ENCODE peak calls at places on chromosomes 7 and 10, in five cellular contexts. A is colonic mucosa, H is left ventricle myocardium inferior, B is neural progenitor cell, W is psoas muscle. P is an unnamed sample.

GRCh38 chr10:16995867-16996529 is 133.6 kb downstream of the CUBN start:
- DNase-seq in A (no peak), H (no peak), B (peak), W (no peak), P (no peak)

GRCh38 chr7:134954197-134955082 is 31.9 kb upstream of the AGBL3 start:
- DNase-seq in A (no peak), H (no peak), B (peak), W (no peak), P (no peak)

GRCh38 chr7:9407816-9408215 is 974.4 kb downstream of the NXPH1 start:
- DNase-seq in A (no peak), H (no peak), B (no peak), W (no peak), P (peak)

GRCh38 chr10:25300073-25300472 is 125.3 kb downstream of the GPR158 start:
- DNase-seq in A (no peak), H (no peak), B (peak), W (no peak), P (no peak)

GRCh38 chr10:14362098-14362497 is 31.4 kb upstream of the FRMD4A start:
- DNase-seq in A (no peak), H (no peak), B (no peak), W (no peak), P (no peak)

GRCh38 chr7:80225361-80225760 is 90.7 kb downstream of the GNAI1 start:
- DNase-seq in A (no peak), H (no peak), B (no peak), W (no peak), P (no peak)

GRCh38 chr10:96133135-96133534 is 3.0 kb downstream of the ZNF518A start:
- DNase-seq in A (no peak), H (no peak), B (no peak), W (no peak), P (no peak)

GRCh38 chr7:117912421-117912820 is 39.2 kb upstream of the CTTNBP2 start:
- DNase-seq in A (no peak), H (no peak), B (no peak), W (no peak), P (no peak)

GRCh38 chr10:3173173-3173878 is 744 bp upstream of the PITRM1 start:
- DNase-seq in A (peak), H (peak), B (no peak), W (no peak), P (peak)

GRCh38 chr10:76168437-76168836 is 737.0 kb downstream of the LRMDA start:
- DNase-seq in A (no peak), H (no peak), B (no peak), W (no peak), P (no peak)

GRCh38 chr7:120218702-120219101 is 54.3 kb upstream of the KCND2 start:
- DNase-seq in A (peak), H (no peak), B (no peak), W (peak), P (no peak)

GRCh38 chr7:37571806-37572205 is 111.8 kb upstream of the GPR141 start:
- DNase-seq in A (no peak), H (no peak), B (no peak), W (no peak), P (no peak)

GRCh38 chr7:37570145-37570544 is 113.4 kb upstream of the GPR141 start:
- DNase-seq in A (no peak), H (no peak), B (no peak), W (no peak), P (no peak)
- H3K27ac ChIP-seq in A (no peak), H (no peak), B (no peak), W (no peak), P (no peak)

GRCh38 chr10:119611433-119611832 is 14.7 kb upstream of the TIAL1 start:
- DNase-seq in A (no peak), H (no peak), B (no peak), W (no peak), P (no peak)

DNA sequence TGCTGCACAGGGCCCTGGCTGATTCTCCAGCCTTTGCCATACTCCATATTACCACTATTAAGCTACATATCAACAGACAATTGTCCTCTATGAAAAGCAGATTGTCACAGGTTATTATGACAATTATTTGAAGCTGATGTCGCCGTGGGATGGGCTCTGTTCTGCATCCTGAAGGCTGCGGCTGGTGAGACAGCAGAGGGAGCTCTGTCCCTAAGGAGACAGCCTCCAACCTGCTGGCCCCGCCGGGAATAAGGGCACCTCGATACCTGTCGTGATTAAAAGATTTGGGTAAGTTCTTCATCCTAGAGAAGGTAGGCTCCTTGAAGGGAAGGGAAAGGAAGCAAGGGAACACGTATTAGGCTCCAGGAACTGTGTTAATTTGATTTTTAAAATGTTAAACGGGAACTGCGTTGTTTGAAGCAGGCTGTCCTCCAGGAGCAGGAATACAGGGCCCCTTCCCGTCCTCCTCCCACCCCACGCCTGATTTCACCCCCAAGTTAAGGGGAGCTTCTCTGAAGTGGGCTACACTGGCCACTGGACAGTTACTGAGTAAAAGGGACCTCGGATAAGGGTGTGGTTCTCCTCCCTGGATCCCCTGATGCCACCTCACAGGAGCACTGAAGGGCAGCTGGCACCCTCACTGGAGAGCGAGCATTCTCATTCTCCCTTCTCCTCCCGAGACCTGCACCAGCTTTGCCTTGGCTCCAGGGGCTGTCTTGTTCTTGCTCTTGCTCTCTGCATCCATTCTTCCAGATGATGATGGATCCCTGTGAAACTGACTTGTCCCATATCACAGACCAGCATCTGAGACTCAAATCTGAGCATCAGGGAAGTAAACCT is 11.8 kb upstream of the TIAL1 start:
- DNase-seq in A (peak), H (peak), B (peak), W (peak), P (peak)
- H3K4me3 ChIP-seq in A (no peak), H (no peak), B (no peak), W (peak), P (no peak)

GRCh38 chr7:108014200-108014599 is 11.2 kb upstream of the LAMB1 start:
- DNase-seq in A (no peak), H (no peak), B (no peak), W (no peak), P (peak)
- H3K27ac ChIP-seq in A (no peak), H (no peak), B (no peak), W (no peak), P (peak)

DNA sequence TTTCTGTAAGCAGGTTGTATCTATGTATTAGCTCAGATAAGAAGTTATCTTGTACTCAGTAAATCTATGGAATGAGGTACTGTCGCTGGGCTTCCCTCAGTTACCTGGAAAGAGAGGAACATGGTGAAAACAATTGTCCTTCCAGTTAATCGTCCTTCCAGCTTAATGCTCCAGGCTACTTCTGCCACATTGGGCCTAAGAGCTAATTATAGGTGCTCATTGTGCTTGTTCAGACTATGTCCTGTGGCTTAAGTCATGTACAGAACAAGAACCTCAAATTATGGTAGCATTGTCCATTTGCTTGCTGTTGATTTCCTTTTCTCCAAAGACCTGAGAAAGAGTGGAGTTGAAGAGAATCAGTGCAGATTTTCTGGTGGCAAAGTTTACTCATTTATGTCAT is 86.1 kb upstream of the MBL2 start:
- DNase-seq in A (no peak), H (no peak), B (no peak), W (no peak), P (no peak)
- H3K4me3 ChIP-seq in A (no peak), H (no peak), B (no peak), W (no peak), P (no peak)

GRCh38 chr7:155886391-155887173 is 74.3 kb upstream of the SHH start:
- DNase-seq in A (no peak), H (no peak), B (no peak), W (no peak), P (no peak)
- H3K27ac ChIP-seq in A (no peak), H (no peak), B (no peak), W (no peak), P (no peak)

P was measured in SJSA1.